ENCODE peak calls at places on chromosome 19, in eight cellular contexts. One of them, this sample, is unnamed.
A peak's percentile ranks its signal among the peaks of the same experiment; 100 is the strongest.

GRCh38 chr19:16398530-16399241 is 73.1 kb downstream of the EPS15L1 start:
- DNase-seq in endodermal cell: no peak
- DNase-seq in adrenal gland: no peak
- DNase-seq in heart right ventricle: no peak
- DNase-seq in AG04450: no peak
- DNase-seq in MG63: no peak
- DNase-seq in thoracic aorta: no peak
- DNase-seq in ovary: no peak
- DNase-seq in this sample: peak; percentile 67

GRCh38 chr19:3692141-3693029 is 7.9 kb downstream of the PIP5K1C start:
- DNase-seq in MG63: no peak
- DNase-seq in AG04450: no peak
- DNase-seq in thoracic aorta: no peak
- DNase-seq in endodermal cell: peak; percentile 83
- DNase-seq in heart right ventricle: no peak
- DNase-seq in adrenal gland: no peak
- DNase-seq in ovary: no peak
- DNase-seq in this sample: no peak

GRCh38 chr19:39934584-39935233 is at the start of gene FCGBP:
- DNase-seq in ovary: no peak
- DNase-seq in MG63: peak; percentile 34
- DNase-seq in thoracic aorta: no peak
- DNase-seq in adrenal gland: no peak
- DNase-seq in endodermal cell: no peak
- DNase-seq in heart right ventricle: no peak
- DNase-seq in AG04450: no peak
- DNase-seq in this sample: no peak

GRCh38 chr19:6455924-6456323 is 3.7 kb downstream of the SLC25A23 start:
- DNase-seq in heart right ventricle: no peak
- DNase-seq in endodermal cell: no peak
- DNase-seq in ovary: no peak
- DNase-seq in adrenal gland: no peak
- DNase-seq in thoracic aorta: no peak
- DNase-seq in MG63: no peak
- DNase-seq in AG04450: no peak
- DNase-seq in this sample: no peak

GRCh38 chr19:14746891-14747290 is 31.5 kb downstream of the ADGRE2 start:
- DNase-seq in endodermal cell: no peak
- DNase-seq in thoracic aorta: no peak
- DNase-seq in heart right ventricle: no peak
- DNase-seq in ovary: no peak
- DNase-seq in MG63: no peak
- DNase-seq in AG04450: no peak
- DNase-seq in adrenal gland: no peak
- DNase-seq in this sample: no peak

GRCh38 chr19:6362351-6362801 is 1.0 kb downstream of the CLPP start:
- DNase-seq in heart right ventricle: no peak
- DNase-seq in AG04450: no peak
- DNase-seq in MG63: no peak
- DNase-seq in adrenal gland: peak; percentile 56
- DNase-seq in thoracic aorta: no peak
- DNase-seq in endodermal cell: no peak
- DNase-seq in ovary: peak; percentile 26
- DNase-seq in this sample: no peak

GRCh38 chr19:13838071-13838942 is 38.6 kb upstream of the NANOS3 start:
- DNase-seq in thoracic aorta: no peak
- DNase-seq in heart right ventricle: no peak
- DNase-seq in AG04450: no peak
- DNase-seq in endodermal cell: no peak
- DNase-seq in ovary: no peak
- DNase-seq in adrenal gland: no peak
- DNase-seq in MG63: no peak
- DNase-seq in this sample: no peak

GRCh38 chr19:48615145-48616040 is 517 bp upstream of the FAM83E start:
- DNase-seq in heart right ventricle: no peak
- DNase-seq in ovary: no peak
- DNase-seq in endodermal cell: peak; percentile 69
- DNase-seq in AG04450: no peak
- DNase-seq in adrenal gland: peak; percentile 51
- DNase-seq in MG63: no peak
- DNase-seq in thoracic aorta: no peak
- DNase-seq in this sample: no peak

GRCh38 chr19:39515551-39516191 is 732 bp downstream of the SELENOV start:
- DNase-seq in AG04450: no peak
- DNase-seq in MG63: no peak
- DNase-seq in endodermal cell: peak; percentile 91
- DNase-seq in heart right ventricle: no peak
- DNase-seq in ovary: no peak
- DNase-seq in thoracic aorta: no peak
- DNase-seq in adrenal gland: no peak
- DNase-seq in this sample: no peak

GRCh38 chr19:307111-307531 is 15.9 kb upstream of the PLPP2 start:
- DNase-seq in MG63: no peak
- DNase-seq in heart right ventricle: no peak
- DNase-seq in adrenal gland: no peak
- DNase-seq in AG04450: no peak
- DNase-seq in thoracic aorta: no peak
- DNase-seq in endodermal cell: no peak
- DNase-seq in ovary: no peak
- DNase-seq in this sample: no peak

GRCh38 chr19:49875801-49876421 is 1.2 kb downstream of the AKT1S1 start:
- DNase-seq in ovary: peak; percentile 83
- DNase-seq in thoracic aorta: no peak
- DNase-seq in MG63: peak; percentile 60
- DNase-seq in AG04450: no peak
- DNase-seq in heart right ventricle: peak; percentile 74
- DNase-seq in endodermal cell: peak; percentile 84
- DNase-seq in adrenal gland: peak; percentile 81
- DNase-seq in this sample: peak; percentile 49

GRCh38 chr19:8127311-8127710 is 22.1 kb downstream of the FBN3 start:
- DNase-seq in endodermal cell: no peak
- DNase-seq in heart right ventricle: no peak
- DNase-seq in ovary: no peak
- DNase-seq in MG63: no peak
- DNase-seq in adrenal gland: no peak
- DNase-seq in AG04450: no peak
- DNase-seq in thoracic aorta: no peak
- DNase-seq in this sample: no peak

GRCh38 chr19:49216076-49216475 is 58.5 kb downstream of the TRPM4 start:
- DNase-seq in heart right ventricle: no peak
- DNase-seq in thoracic aorta: no peak
- DNase-seq in AG04450: no peak
- DNase-seq in ovary: no peak
- DNase-seq in adrenal gland: no peak
- DNase-seq in MG63: peak; percentile 93
- DNase-seq in endodermal cell: no peak
- DNase-seq in this sample: peak; percentile 57

DNA sequence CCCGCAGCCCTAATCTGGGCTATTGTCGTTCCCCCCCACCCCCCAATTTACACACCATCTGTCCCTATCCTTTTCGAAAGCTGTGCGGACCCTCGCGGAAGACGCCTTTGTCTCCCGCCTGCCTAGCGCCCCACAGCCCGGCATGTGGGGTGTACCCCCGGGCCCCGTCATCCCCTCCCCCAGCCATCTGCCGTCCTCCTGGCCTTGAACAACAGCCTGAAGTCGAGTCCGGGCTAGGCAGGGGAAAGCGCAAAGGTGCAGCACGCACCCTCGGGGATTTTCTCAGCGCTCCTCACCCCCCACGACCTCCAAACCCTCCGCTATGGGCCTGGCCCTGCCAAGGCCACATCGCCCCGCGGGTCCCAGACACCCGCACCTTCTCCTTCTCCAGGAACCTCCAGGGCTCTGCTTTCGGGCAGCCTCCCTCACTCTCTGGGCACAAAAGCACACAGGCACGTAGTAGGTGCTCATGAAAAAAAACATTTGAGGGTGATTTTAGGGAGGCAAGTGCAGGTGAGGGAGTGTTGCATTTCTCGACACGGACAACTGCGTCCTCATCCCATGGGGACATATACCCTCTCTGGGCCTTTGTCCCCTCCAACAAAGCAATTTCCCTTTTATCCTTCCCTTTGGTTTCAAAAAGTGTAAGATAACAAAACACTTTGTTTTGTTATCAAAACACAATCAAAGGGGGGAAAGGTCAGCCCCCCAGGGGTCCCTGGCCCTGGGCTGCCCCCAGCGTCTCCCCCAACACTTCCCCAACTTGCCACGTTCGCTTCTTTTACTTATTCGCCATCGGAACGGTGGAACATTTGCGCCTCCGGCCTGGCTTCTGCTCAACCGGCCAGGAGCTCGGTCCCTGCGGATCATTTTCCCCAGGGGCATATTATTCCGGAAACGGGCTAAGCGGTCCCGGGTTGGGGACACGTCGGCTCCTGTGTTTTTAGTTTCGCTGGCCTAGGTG is 16.4 kb downstream of the CCDC124 start:
- DNase-seq in endodermal cell: peak; percentile 67
- DNase-seq in MG63: no peak
- DNase-seq in thoracic aorta: no peak
- DNase-seq in ovary: peak; percentile 50
- DNase-seq in adrenal gland: no peak
- DNase-seq in AG04450: no peak
- DNase-seq in heart right ventricle: no peak
- DNase-seq in this sample: no peak
- H3K4me3 ChIP-seq in endodermal cell: peak overlapping the region; percentile 70
- H3K4me3 ChIP-seq in MG63: no peak overlapping the region
- H3K4me3 ChIP-seq in thoracic aorta: peak overlapping the region; percentile 86
- H3K4me3 ChIP-seq in ovary: no peak overlapping the region
- H3K4me3 ChIP-seq in adrenal gland: no peak overlapping the region
- H3K4me3 ChIP-seq in AG04450: no peak overlapping the region
- H3K4me3 ChIP-seq in heart right ventricle: peak overlapping the region; percentile 62
- H3K4me3 ChIP-seq in this sample: no peak overlapping the region

GRCh38 chr19:1811472-1811894 is 593 bp downstream of the ATP8B3 start:
- DNase-seq in ovary: peak; percentile 74
- DNase-seq in AG04450: no peak
- DNase-seq in thoracic aorta: peak; percentile 58
- DNase-seq in MG63: peak; percentile 66
- DNase-seq in adrenal gland: peak; percentile 94
- DNase-seq in heart right ventricle: peak; percentile 62
- DNase-seq in endodermal cell: no peak
- DNase-seq in this sample: peak; percentile 46

GRCh38 chr19:1812426-1813196 is 535 bp upstream of the ATP8B3 start:
- DNase-seq in endodermal cell: peak; percentile 98
- DNase-seq in adrenal gland: peak; percentile 98
- DNase-seq in thoracic aorta: peak; percentile 80
- DNase-seq in MG63: peak; percentile 94
- DNase-seq in AG04450: peak; percentile 82
- DNase-seq in ovary: peak; percentile 92
- DNase-seq in heart right ventricle: peak; percentile 93
- DNase-seq in this sample: peak; percentile 84

GRCh38 chr19:1810439-1811160 is 1.5 kb downstream of the ATP8B3 start:
- DNase-seq in heart right ventricle: no peak
- DNase-seq in ovary: peak; percentile 42
- DNase-seq in endodermal cell: no peak
- DNase-seq in adrenal gland: no peak
- DNase-seq in thoracic aorta: no peak
- DNase-seq in MG63: no peak
- DNase-seq in AG04450: no peak
- DNase-seq in this sample: no peak

GRCh38 chr19:1813197-1813836 is 1.2 kb upstream of the ATP8B3 start:
- DNase-seq in adrenal gland: no peak
- DNase-seq in MG63: no peak
- DNase-seq in endodermal cell: no peak
- DNase-seq in heart right ventricle: no peak
- DNase-seq in ovary: no peak
- DNase-seq in AG04450: no peak
- DNase-seq in thoracic aorta: no peak
- DNase-seq in this sample: no peak

DNA sequence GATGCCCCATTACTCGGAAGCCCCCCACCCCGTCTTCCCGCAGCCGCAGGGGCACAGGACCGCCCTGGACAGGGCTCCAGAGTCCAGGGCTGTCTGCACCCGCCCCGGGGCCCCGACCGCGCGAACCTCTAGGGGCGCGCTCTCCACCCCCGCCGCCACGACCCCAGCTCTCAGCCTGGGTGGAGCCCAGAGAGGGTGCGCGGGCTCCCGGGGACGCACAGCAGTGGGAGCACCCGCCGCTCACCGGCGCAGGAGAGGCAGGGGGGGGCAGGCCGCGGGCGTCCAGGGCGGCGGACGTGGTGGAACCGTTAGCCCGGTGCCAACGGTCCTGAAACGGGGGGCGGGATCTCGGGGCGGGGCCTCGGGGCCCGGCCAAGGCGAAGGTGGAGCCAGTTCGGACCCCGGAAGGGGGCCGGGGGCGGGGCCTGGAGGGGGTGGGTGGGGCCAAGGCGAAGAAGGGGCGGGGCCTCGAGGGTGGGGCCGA is at the start of gene ATP8B3:
- DNase-seq in MG63: no peak
- DNase-seq in AG04450: no peak
- DNase-seq in thoracic aorta: no peak
- DNase-seq in adrenal gland: no peak
- DNase-seq in ovary: no peak
- DNase-seq in heart right ventricle: peak; percentile 88
- DNase-seq in endodermal cell: no peak
- DNase-seq in this sample: no peak
- H3K4me3 ChIP-seq in MG63: peak within 1 kb of the TSS; percentile 44
- H3K4me3 ChIP-seq in AG04450: peak within 1 kb of the TSS; percentile 73
- H3K4me3 ChIP-seq in thoracic aorta: peak within 1 kb of the TSS; percentile 74
- H3K4me3 ChIP-seq in adrenal gland: no peak within 1 kb of the TSS
- H3K4me3 ChIP-seq in ovary: peak within 1 kb of the TSS; percentile 46
- H3K4me3 ChIP-seq in heart right ventricle: peak within 1 kb of the TSS; percentile 36
- H3K4me3 ChIP-seq in endodermal cell: peak within 1 kb of the TSS; percentile 85
- H3K4me3 ChIP-seq in this sample: peak within 1 kb of the TSS; percentile 70

DNA sequence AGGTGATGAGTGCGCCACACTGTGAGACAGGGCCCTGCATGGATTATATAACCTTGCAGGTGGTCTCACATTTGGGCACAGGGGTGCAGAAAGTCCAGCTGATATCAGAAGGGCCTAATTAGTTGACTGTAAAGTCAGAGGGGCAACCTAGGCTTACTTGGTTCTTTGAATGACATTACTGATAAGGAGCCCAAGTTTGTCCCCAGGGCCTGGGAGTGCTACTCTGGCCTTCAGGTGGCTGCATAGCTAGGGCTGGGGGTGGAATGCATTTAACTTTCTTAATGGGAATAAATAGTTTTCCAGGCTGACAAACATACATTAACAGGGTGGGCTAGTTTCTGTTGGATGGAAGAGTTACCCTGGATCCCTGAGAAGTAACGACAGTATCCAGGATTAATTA is 3.3 kb downstream of the WDR87 start:
- DNase-seq in AG04450: no peak
- DNase-seq in thoracic aorta: no peak
- DNase-seq in ovary: no peak
- DNase-seq in adrenal gland: no peak
- DNase-seq in MG63: no peak
- DNase-seq in endodermal cell: no peak
- DNase-seq in heart right ventricle: no peak
- DNase-seq in this sample: no peak
- H3K4me3 ChIP-seq in AG04450: no peak overlapping the region
- H3K4me3 ChIP-seq in thoracic aorta: no peak overlapping the region
- H3K4me3 ChIP-seq in ovary: no peak overlapping the region
- H3K4me3 ChIP-seq in adrenal gland: no peak overlapping the region
- H3K4me3 ChIP-seq in MG63: no peak overlapping the region
- H3K4me3 ChIP-seq in endodermal cell: no peak overlapping the region
- H3K4me3 ChIP-seq in heart right ventricle: no peak overlapping the region
- H3K4me3 ChIP-seq in this sample: no peak overlapping the region

DNA sequence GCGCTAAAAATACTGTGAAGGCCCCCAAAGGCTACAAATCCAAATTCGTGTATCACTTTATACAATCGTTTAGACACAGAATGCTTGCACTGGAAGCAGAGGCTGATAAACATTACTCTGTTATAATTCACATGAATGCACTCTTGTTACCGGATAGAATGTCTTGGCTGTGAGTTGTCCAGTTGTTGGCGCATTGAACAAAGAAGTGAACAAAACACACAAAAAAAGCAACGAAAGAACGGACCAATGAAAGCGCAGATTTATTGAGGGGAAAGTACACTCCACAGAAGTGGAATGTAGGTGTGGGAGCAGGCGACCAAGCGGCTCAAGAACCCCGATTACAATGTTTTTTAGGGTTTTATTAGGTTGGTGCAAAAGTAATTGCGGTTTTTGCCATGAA is 529 bp upstream of the ZNF418 start:
- DNase-seq in ovary: no peak
- DNase-seq in MG63: no peak
- DNase-seq in adrenal gland: no peak
- DNase-seq in thoracic aorta: no peak
- DNase-seq in heart right ventricle: no peak
- DNase-seq in AG04450: no peak
- DNase-seq in endodermal cell: no peak
- DNase-seq in this sample: no peak
- H3K4me3 ChIP-seq in ovary: no peak overlapping the region
- H3K4me3 ChIP-seq in MG63: no peak overlapping the region
- H3K4me3 ChIP-seq in adrenal gland: no peak overlapping the region
- H3K4me3 ChIP-seq in thoracic aorta: no peak overlapping the region
- H3K4me3 ChIP-seq in heart right ventricle: peak overlapping the region; percentile 61
- H3K4me3 ChIP-seq in AG04450: no peak overlapping the region
- H3K4me3 ChIP-seq in endodermal cell: peak overlapping the region; percentile 97
- H3K4me3 ChIP-seq in this sample: no peak overlapping the region

This sample was measured in fibroblast of the aortic adventitia.